ENCODE peak calls at places on chromosome 5, in seven cellular contexts. X is left ventricle myocardium inferior, P is heart left ventricle, Q is HepG2, V is thyroid gland, D is GM23338, T is upper lobe of right lung. Y is an unnamed sample.

GRCh38 chr5:172453986-172454354 is 355 bp downstream of the SH3PXD2B start:
- DNase-seq in X (peak; percentile 50), P (no peak), Q (no peak), V (peak; percentile 55), D (peak; percentile 74), T (peak; percentile 74), Y (no peak)

GRCh38 chr5:91089758-91090157 is 293.4 kb downstream of the ARRDC3 start:
- DNase-seq in X (no peak), P (no peak), Q (no peak), V (no peak), D (no peak), T (no peak), Y (no peak)

GRCh38 chr5:81552844-81553569 is 159.1 kb upstream of the ACOT12 start:
- DNase-seq in X (no peak), P (no peak), Q (no peak), V (no peak), D (no peak), T (no peak), Y (no peak)

GRCh38 chr5:57751710-57752109 is 269.1 kb upstream of the ACTBL2 start:
- DNase-seq in X (no peak), P (no peak), Q (no peak), V (no peak), D (no peak), T (no peak), Y (no peak)

GRCh38 chr5:51829691-51830090 is 446.4 kb downstream of the ISL1 start:
- DNase-seq in X (no peak), P (no peak), Q (no peak), V (no peak), D (no peak), T (no peak), Y (no peak)

GRCh38 chr5:179006564-179006963 is 11.4 kb upstream of the GRM6 start:
- DNase-seq in X (no peak), P (no peak), Q (no peak), V (no peak), D (no peak), T (no peak), Y (no peak)

GRCh38 chr5:171251519-171251918 is 57.5 kb upstream of the TLX3 start:
- DNase-seq in X (no peak), P (no peak), Q (no peak), V (no peak), D (no peak), T (no peak), Y (no peak)

GRCh38 chr5:119063579-119064379 is 7.1 kb upstream of the DMXL1 start:
- DNase-seq in X (no peak), P (no peak), Q (peak; percentile 63), V (no peak), D (no peak), T (no peak), Y (no peak)

GRCh38 chr5:39076101-39076756 is 2.0 kb upstream of the RICTOR start:
- DNase-seq in X (no peak), P (no peak), Q (no peak), V (no peak), D (no peak), T (no peak), Y (no peak)

GRCh38 chr5:4866131-4866659 is 273.9 kb upstream of the ADAMTS16 start:
- DNase-seq in X (no peak), P (no peak), Q (no peak), V (no peak), D (no peak), T (no peak), Y (no peak)

GRCh38 chr5:159582756-159583523 is 252.7 kb upstream of the IL12B start:
- DNase-seq in X (no peak), P (no peak), Q (no peak), V (no peak), D (no peak), T (no peak), Y (peak; percentile 46)

GRCh38 chr5:73906277-73906676 is 280.3 kb downstream of the ARHGEF28 start:
- DNase-seq in X (no peak), P (no peak), Q (no peak), V (no peak), D (no peak), T (no peak), Y (no peak)

GRCh38 chr5:110590187-110590586 is 136.3 kb downstream of the TMEM232 start:
- DNase-seq in X (no peak), P (no peak), Q (peak; percentile 14), V (no peak), D (peak; percentile 64), T (no peak), Y (peak; percentile 4)

GRCh38 chr5:55022454-55022853 is 1.6 kb upstream of the GZMK start:
- DNase-seq in X (no peak), P (no peak), Q (no peak), V (no peak), D (no peak), T (no peak), Y (no peak)

GRCh38 chr5:107502711-107503110 is 168.0 kb downstream of the EFNA5 start:
- DNase-seq in X (no peak), P (no peak), Q (no peak), V (no peak), D (no peak), T (no peak), Y (no peak)

GRCh38 chr5:141872496-141873356 is 5.5 kb downstream of the PCDH1 start:
- DNase-seq in X (peak; percentile 4), P (no peak), Q (no peak), V (no peak), D (peak; percentile 96), T (peak; percentile 15), Y (no peak)

GRCh38 chr5:11449217-11449616 is 455.0 kb downstream of the CTNND2 start:
- DNase-seq in X (no peak), P (no peak), Q (no peak), V (no peak), D (no peak), T (no peak), Y (no peak)

GRCh38 chr5:122311888-122312669 is at the start of gene SNCAIP:
- DNase-seq in X (peak; percentile 39), P (peak; percentile 71), Q (no peak), V (peak; percentile 57), D (peak; percentile 74), T (peak; percentile 75), Y (peak; percentile 43)
- H3K27ac ChIP-seq in X (peak within 1 kb of the TSS; percentile 73), P (peak within 1 kb of the TSS; percentile 46), Q (no peak within 1 kb of the TSS), V (peak within 1 kb of the TSS; percentile 40), D (no peak within 1 kb of the TSS), T (no peak within 1 kb of the TSS), Y (no peak within 1 kb of the TSS)

GRCh38 chr5:157369507-157369906 is 90.5 kb upstream of the NIPAL4 start:
- DNase-seq in X (no peak), P (no peak), Q (no peak), V (no peak), D (no peak), T (no peak), Y (no peak)
- TF ChIP-seq CTCF in X (no peak), P (no peak), Q (no peak), V (no peak), D (no peak), T (no peak), Y (no peak)

GRCh38 chr5:77590347-77590746 is 48.2 kb downstream of the OTP start:
- DNase-seq in X (no peak), P (no peak), Q (no peak), V (no peak), D (peak; percentile 6), T (no peak), Y (no peak)

GRCh38 chr5:77586101-77586500 is 52.4 kb downstream of the OTP start:
- DNase-seq in X (no peak), P (no peak), Q (no peak), V (no peak), D (no peak), T (no peak), Y (no peak)

GRCh38 chr5:77588175-77588574 is 50.3 kb downstream of the OTP start:
- DNase-seq in X (no peak), P (no peak), Q (no peak), V (no peak), D (no peak), T (no peak), Y (no peak)
- H3K27ac ChIP-seq in X (no peak overlapping the region), P (no peak overlapping the region), Q (no peak overlapping the region), V (no peak overlapping the region), D (no peak overlapping the region), T (no peak overlapping the region), Y (no peak overlapping the region)

GRCh38 chr5:94807985-94808384 is 189.5 kb downstream of the SLF1 start:
- DNase-seq in X (no peak), P (no peak), Q (no peak), V (no peak), D (no peak), T (no peak), Y (no peak)
- TF ChIP-seq CTCF in X (no peak), P (no peak), Q (no peak), V (no peak), D (peak; percentile 22), T (no peak), Y (no peak)

DNA sequence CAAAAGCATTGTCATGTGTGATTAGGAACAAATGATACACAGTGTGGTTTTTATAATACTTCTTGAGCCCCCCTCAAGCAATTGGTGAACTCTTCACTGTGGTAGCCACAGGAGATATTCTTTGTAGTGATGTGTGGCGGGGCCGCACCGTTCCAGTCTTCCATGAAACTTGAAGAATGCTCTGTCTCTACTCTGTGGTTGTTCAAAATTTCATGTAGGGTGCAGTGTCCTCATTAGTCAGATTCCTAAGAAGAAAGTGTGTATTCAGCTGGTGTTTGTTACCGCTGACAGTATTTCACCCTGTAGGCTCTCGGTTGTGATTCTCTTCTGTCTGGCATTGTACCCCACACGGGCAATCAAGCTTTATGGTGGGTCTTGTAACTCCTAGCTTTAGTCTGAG is 10.8 kb downstream of the OTULIN start:
- DNase-seq in X (no peak), P (no peak), Q (no peak), V (no peak), D (no peak), T (no peak), Y (no peak)
- H3K27ac ChIP-seq in X (peak overlapping the region; percentile 63), P (no peak overlapping the region), Q (no peak overlapping the region), V (peak overlapping the region; percentile 1), D (no peak overlapping the region), T (no peak overlapping the region), Y (no peak overlapping the region)

DNA sequence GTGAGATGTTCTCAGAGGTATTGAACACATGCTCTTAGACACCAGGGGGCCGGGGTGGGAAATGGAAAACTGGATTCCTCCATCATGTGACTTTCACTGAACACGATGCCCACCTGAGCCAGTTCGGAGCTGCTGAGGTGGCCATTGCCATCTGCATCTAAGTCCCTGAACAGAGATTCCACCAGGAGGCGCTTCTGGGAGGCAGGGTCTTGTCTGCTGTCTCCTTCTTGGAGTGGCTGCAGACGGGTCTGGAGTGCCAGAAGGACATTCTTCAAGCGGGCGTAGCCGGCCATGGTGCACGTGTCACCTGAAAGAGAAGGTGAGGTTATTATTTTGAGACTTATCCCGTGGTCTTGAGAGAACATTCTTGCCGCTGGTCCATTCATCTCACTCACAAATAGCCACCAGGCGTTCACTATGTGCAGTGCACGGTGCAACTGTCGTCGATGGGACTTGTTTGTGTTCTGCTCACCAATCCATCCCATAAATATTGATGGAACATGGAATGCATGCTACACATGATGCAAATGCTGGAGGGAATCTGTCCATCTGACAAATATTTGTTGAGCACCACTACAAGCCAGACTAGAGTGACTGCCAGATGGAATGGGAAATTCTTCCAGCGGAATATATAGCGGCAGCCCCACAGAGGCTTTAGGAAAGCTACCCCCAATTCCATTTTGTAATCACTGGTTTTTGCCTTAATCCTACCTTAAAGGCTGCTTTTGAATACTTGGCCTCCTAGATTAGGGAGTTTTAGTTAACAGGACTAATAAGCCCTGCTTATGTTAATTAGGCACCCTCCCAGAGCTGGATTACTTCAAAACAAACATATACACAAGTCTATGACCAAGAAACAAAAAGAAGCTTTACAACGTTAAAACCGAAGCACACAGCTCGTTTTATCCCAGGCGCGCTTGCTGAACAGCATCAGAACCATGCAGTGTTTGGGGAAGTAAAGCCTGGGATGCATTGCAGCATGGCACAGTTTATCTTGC is 264.8 kb downstream of the HSPA4 start:
- DNase-seq in X (no peak), P (no peak), Q (peak; percentile 27), V (peak; percentile 10), D (peak; percentile 79), T (no peak), Y (no peak)
- TF ChIP-seq CTCF in X (no peak), P (no peak), Q (peak; percentile 46), V (no peak), D (peak; percentile 84), T (no peak), Y (no peak)